ENCODE peak calls at places on chromosomes 7 and 10, in four cellular contexts. One of them, this sample, is unnamed.

GRCh38 chr7:137754076-137754851 is 92.5 kb downstream of the DGKI start:
- DNase-seq in suprapubic skin: no peak
- DNase-seq in CD4-positive, alpha-beta T cell: no peak
- DNase-seq in IMR-90: peak; percentile 17
- DNase-seq in this sample: no peak

GRCh38 chr7:92330835-92331438 is 85.2 kb downstream of the ANKIB1 start:
- DNase-seq in suprapubic skin: no peak
- DNase-seq in CD4-positive, alpha-beta T cell: no peak
- DNase-seq in IMR-90: no peak
- DNase-seq in this sample: no peak

GRCh38 chr10:20276127-20276979 is 460.1 kb downstream of the PLXDC2 start:
- DNase-seq in suprapubic skin: no peak
- DNase-seq in CD4-positive, alpha-beta T cell: no peak
- DNase-seq in IMR-90: no peak
- DNase-seq in this sample: no peak

GRCh38 chr10:89241491-89242339 is 9.9 kb downstream of the LIPA start:
- DNase-seq in suprapubic skin: no peak
- DNase-seq in CD4-positive, alpha-beta T cell: no peak
- DNase-seq in IMR-90: peak; percentile 31
- DNase-seq in this sample: no peak

GRCh38 chr10:80694930-80695329 is 157.2 kb downstream of the SH2D4B start:
- DNase-seq in suprapubic skin: no peak
- DNase-seq in CD4-positive, alpha-beta T cell: no peak
- DNase-seq in IMR-90: no peak
- DNase-seq in this sample: no peak

GRCh38 chr10:70748305-70748704 is 36.9 kb downstream of the TBATA start:
- DNase-seq in suprapubic skin: no peak
- DNase-seq in CD4-positive, alpha-beta T cell: no peak
- DNase-seq in IMR-90: no peak
- DNase-seq in this sample: no peak

GRCh38 chr10:124744047-124744687 is at the start of gene FAM53B:
- DNase-seq in suprapubic skin: peak; percentile 86
- DNase-seq in CD4-positive, alpha-beta T cell: peak; percentile 72
- DNase-seq in IMR-90: peak; percentile 72
- DNase-seq in this sample: no peak

GRCh38 chr7:106126170-106126938 is 14.2 kb upstream of the SYPL1 start:
- DNase-seq in suprapubic skin: no peak
- DNase-seq in CD4-positive, alpha-beta T cell: no peak
- DNase-seq in IMR-90: peak; percentile 82
- DNase-seq in this sample: peak; percentile 74

GRCh38 chr7:77409739-77410545 is 6.2 kb downstream of the GSAP start:
- DNase-seq in suprapubic skin: no peak
- DNase-seq in CD4-positive, alpha-beta T cell: no peak
- DNase-seq in IMR-90: peak; percentile 87
- DNase-seq in this sample: no peak

GRCh38 chr7:82598958-82599357 is 155.4 kb upstream of the CACNA2D1 start:
- DNase-seq in suprapubic skin: no peak
- DNase-seq in CD4-positive, alpha-beta T cell: no peak
- DNase-seq in IMR-90: peak; percentile 89
- DNase-seq in this sample: no peak

GRCh38 chr7:74183653-74184450 is 9.7 kb downstream of the EIF4H start:
- DNase-seq in suprapubic skin: no peak
- DNase-seq in CD4-positive, alpha-beta T cell: no peak
- DNase-seq in IMR-90: no peak
- DNase-seq in this sample: no peak

GRCh38 chr10:109741712-109742111 is 181.6 kb downstream of the XPNPEP1 start:
- DNase-seq in suprapubic skin: no peak
- DNase-seq in CD4-positive, alpha-beta T cell: no peak
- DNase-seq in IMR-90: no peak
- DNase-seq in this sample: no peak

DNA sequence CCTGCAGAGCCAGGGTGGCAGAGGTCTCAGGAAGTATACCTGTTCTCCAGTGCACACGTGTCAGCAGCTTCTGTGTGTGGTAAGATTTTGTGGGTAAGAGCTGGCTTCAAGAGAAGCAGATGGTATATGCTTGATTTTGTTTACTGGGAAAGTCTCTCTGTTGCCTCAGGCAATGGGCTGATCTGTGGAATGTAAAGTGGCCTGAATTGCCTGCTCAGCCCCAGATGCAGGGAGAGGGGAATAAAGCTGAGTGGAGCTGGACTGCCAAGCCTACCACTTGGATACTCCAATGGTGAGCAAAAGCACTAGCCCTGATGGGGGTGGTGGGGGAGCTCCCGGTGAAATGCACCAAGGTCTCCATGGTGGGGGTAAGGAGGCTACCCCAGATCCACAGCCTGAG is 156.1 kb downstream of the WDR11 start:
- DNase-seq in suprapubic skin: no peak
- DNase-seq in CD4-positive, alpha-beta T cell: no peak
- DNase-seq in IMR-90: no peak
- DNase-seq in this sample: no peak
- H3K9me3 ChIP-seq in suprapubic skin: peaks cover 20% of the 10 kb centered on the region
- H3K9me3 ChIP-seq in CD4-positive, alpha-beta T cell: peaks cover 27% of the 10 kb centered on the region
- H3K9me3 ChIP-seq in IMR-90: peaks cover 14% of the 10 kb centered on the region
- H3K9me3 ChIP-seq in this sample: peaks cover 22% of the 10 kb centered on the region

GRCh38 chr7:41758321-41758720 is 55.4 kb upstream of the INHBA start:
- DNase-seq in suprapubic skin: no peak
- DNase-seq in CD4-positive, alpha-beta T cell: no peak
- DNase-seq in IMR-90: no peak
- DNase-seq in this sample: no peak
- H3K9me3 ChIP-seq in suprapubic skin: peaks cover 5% of the 10 kb centered on the region
- H3K9me3 ChIP-seq in CD4-positive, alpha-beta T cell: peaks cover 17% of the 10 kb centered on the region
- H3K9me3 ChIP-seq in IMR-90: peaks cover 7% of the 10 kb centered on the region
- H3K9me3 ChIP-seq in this sample: peaks cover 21% of the 10 kb centered on the region

GRCh38 chr7:151664268-151664667 is 144.6 kb upstream of the RHEB start:
- DNase-seq in suprapubic skin: peak; percentile 18
- DNase-seq in CD4-positive, alpha-beta T cell: no peak
- DNase-seq in IMR-90: no peak
- DNase-seq in this sample: no peak

GRCh38 chr7:151665363-151665762 is 145.7 kb upstream of the RHEB start:
- DNase-seq in suprapubic skin: peak; percentile 44
- DNase-seq in CD4-positive, alpha-beta T cell: no peak
- DNase-seq in IMR-90: peak; percentile 96
- DNase-seq in this sample: no peak

GRCh38 chr7:151662291-151662690 is 142.6 kb upstream of the RHEB start:
- DNase-seq in suprapubic skin: no peak
- DNase-seq in CD4-positive, alpha-beta T cell: no peak
- DNase-seq in IMR-90: no peak
- DNase-seq in this sample: no peak

GRCh38 chr7:151661556-151661955 is 141.9 kb upstream of the RHEB start:
- DNase-seq in suprapubic skin: no peak
- DNase-seq in CD4-positive, alpha-beta T cell: no peak
- DNase-seq in IMR-90: no peak
- DNase-seq in this sample: no peak

GRCh38 chr7:151663382-151664100 is 143.8 kb upstream of the RHEB start:
- DNase-seq in suprapubic skin: no peak
- DNase-seq in CD4-positive, alpha-beta T cell: no peak
- DNase-seq in IMR-90: no peak
- DNase-seq in this sample: no peak
- H3K9me3 ChIP-seq in suprapubic skin: no peaks in the 10 kb centered on the region
- H3K9me3 ChIP-seq in CD4-positive, alpha-beta T cell: no peaks in the 10 kb centered on the region
- H3K9me3 ChIP-seq in IMR-90: peaks cover 13% of the 10 kb centered on the region
- H3K9me3 ChIP-seq in this sample: no peaks in the 10 kb centered on the region

DNA sequence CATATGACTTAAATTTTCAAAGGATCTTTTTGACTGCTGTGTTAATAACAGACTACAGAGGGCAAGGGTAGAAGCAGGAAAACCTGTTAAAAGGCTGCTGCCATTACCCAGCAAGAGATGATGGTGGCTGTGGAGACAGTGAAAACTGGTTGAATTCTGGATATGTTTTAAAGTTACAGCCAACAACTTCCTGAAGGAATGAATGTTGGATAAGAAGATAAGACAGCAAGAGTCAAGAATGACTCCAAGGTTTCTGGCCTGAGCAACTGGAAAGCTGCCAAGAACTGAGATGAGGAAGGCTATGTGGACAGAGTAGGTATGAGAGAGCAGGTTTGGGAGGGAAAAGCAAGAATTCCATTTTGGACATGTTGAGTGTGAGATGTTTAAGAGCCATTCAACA is 19.1 kb downstream of the CNOT4 start:
- DNase-seq in suprapubic skin: no peak
- DNase-seq in CD4-positive, alpha-beta T cell: no peak
- DNase-seq in IMR-90: peak; percentile 60
- DNase-seq in this sample: no peak
- H3K9me3 ChIP-seq in suprapubic skin: no peaks in the 10 kb centered on the region
- H3K9me3 ChIP-seq in CD4-positive, alpha-beta T cell: no peaks in the 10 kb centered on the region
- H3K9me3 ChIP-seq in IMR-90: no peaks in the 10 kb centered on the region
- H3K9me3 ChIP-seq in this sample: no peaks in the 10 kb centered on the region